ENCODE peak calls at places on chromosomes 12 and 14, in six cellular contexts. S is stimulated activated CD4-positive, alpha-beta T cell treated with anti-CD3 and anti-CD28 coated beads, Interleukin-4, amount 100 ng/mL, for 48 hours; P is HepG2; N is KG1; X is activated effector memory CD4-positive, alpha-beta T cell treated with Interleukin-2 at 50 U/mL for 16 hours; A is EH. U is an unnamed sample.
A peak's percentile ranks its signal among the peaks of the same experiment; 100 is the strongest.

GRCh38 chr14:21070083-21070609 is at the start of gene ARHGEF40:
- DNase-seq in S (no peak), P (no peak), N (no peak), X (no peak), A (peak; percentile 69), U (peak; percentile 47)

GRCh38 chr12:12919666-12920435 is 28.5 kb downstream of the GPRC5A start:
- DNase-seq in S (no peak), P (no peak), N (no peak), X (no peak), A (peak; percentile 25), U (no peak)

GRCh38 chr12:111757361-111758119 is 9.2 kb upstream of the ALDH2 start:
- DNase-seq in S (no peak), P (no peak), N (peak; percentile 47), X (no peak), A (peak; percentile 71), U (no peak)

GRCh38 chr12:116922194-116922897 is 11.6 kb downstream of the FBXW8 start:
- DNase-seq in S (no peak), P (no peak), N (no peak), X (no peak), A (no peak), U (no peak)

GRCh38 chr14:62736004-62736403 is 309.3 kb downstream of the KCNH5 start:
- DNase-seq in S (no peak), P (no peak), N (no peak), X (no peak), A (no peak), U (no peak)

GRCh38 chr14:105152794-105153241 is 15.8 kb downstream of the JAG2 start:
- DNase-seq in S (no peak), P (no peak), N (no peak), X (no peak), A (no peak), U (no peak)

GRCh38 chr12:29516431-29516875 is 19.0 kb upstream of the OVCH1 start:
- DNase-seq in S (no peak), P (no peak), N (no peak), X (no peak), A (peak; percentile 47), U (no peak)

GRCh38 chr14:83164016-83164415 is 1630.4 kb upstream of the SEL1L start:
- DNase-seq in S (no peak), P (no peak), N (no peak), X (no peak), A (peak; percentile 48), U (no peak)

GRCh38 chr14:64953310-64953654 is 10.7 kb upstream of the GPX2 start:
- DNase-seq in S (no peak), P (no peak), N (no peak), X (no peak), A (no peak), U (no peak)

GRCh38 chr12:4268549-4269181 is 4.9 kb upstream of the CCND2 start:
- DNase-seq in S (no peak), P (no peak), N (peak; percentile 27), X (peak; percentile 23), A (no peak), U (peak; percentile 76)

GRCh38 chr12:112684742-112685141 is 106.8 kb upstream of the RPH3A start:
- DNase-seq in S (no peak), P (peak; percentile 7), N (no peak), X (no peak), A (no peak), U (no peak)

GRCh38 chr12:38162708-38163441 is 153.7 kb upstream of the ALG10B start:
- DNase-seq in S (no peak), P (no peak), N (no peak), X (no peak), A (no peak), U (no peak)

GRCh38 chr12:111268738-111269572 is 99.9 kb downstream of the PHETA1 start:
- DNase-seq in S (no peak), P (no peak), N (peak; percentile 12), X (no peak), A (peak; percentile 5), U (peak; percentile 18)

GRCh38 chr14:76576047-76576741 is 185.1 kb upstream of the VASH1 start:
- DNase-seq in S (no peak), P (no peak), N (no peak), X (no peak), A (peak; percentile 18), U (no peak)

GRCh38 chr14:69342928-69343525 is 55.1 kb downstream of the ERH start:
- DNase-seq in S (no peak), P (no peak), N (no peak), X (no peak), A (no peak), U (no peak)

GRCh38 chr14:73759714-73760597 is 45.8 kb upstream of the PNMA1 start:
- DNase-seq in S (peak; percentile 98), P (peak; percentile 96), N (peak; percentile 88), X (peak; percentile 91), A (peak; percentile 99), U (peak; percentile 98)

GRCh38 chr12:60752589-60752988 is 1156.8 kb downstream of the SLC16A7 start:
- DNase-seq in S (no peak), P (no peak), N (no peak), X (no peak), A (no peak), U (no peak)

GRCh38 chr14:45426685-45427282 is 173.8 kb upstream of the MIS18BP1 start:
- DNase-seq in S (no peak), P (peak; percentile 49), N (peak; percentile 23), X (no peak), A (peak; percentile 51), U (peak; percentile 73)

GRCh38 chr12:51218607-51219161 is 822 bp upstream of the POU6F1 start:
- DNase-seq in S (no peak), P (peak; percentile 41), N (no peak), X (no peak), A (no peak), U (peak; percentile 64)

GRCh38 chr14:51305761-51306160 is 65.7 kb downstream of the TMX1 start:
- DNase-seq in S (no peak), P (no peak), N (no peak), X (no peak), A (peak; percentile 63), U (no peak)

GRCh38 chr12:82665142-82665923 is 21.4 kb upstream of the TMTC2 start:
- DNase-seq in S (no peak), P (no peak), N (no peak), X (no peak), A (no peak), U (no peak)

GRCh38 chr12:6627598-6627997 is 8.2 kb downstream of the LPAR5 start:
- DNase-seq in S (no peak), P (no peak), N (no peak), X (peak; percentile 32), A (no peak), U (peak; percentile 92)

GRCh38 chr14:100131181-100131580 is 28.3 kb downstream of the DEGS2 start:
- DNase-seq in S (no peak), P (peak; percentile 62), N (no peak), X (no peak), A (no peak), U (no peak)

GRCh38 chr12:109752117-109753053 is 38.8 kb downstream of the FAM222A start:
- DNase-seq in S (no peak), P (peak; percentile 37), N (no peak), X (no peak), A (no peak), U (no peak)

GRCh38 chr12:131421506-131422184 is 289.2 kb upstream of the SFSWAP start:
- DNase-seq in S (no peak), P (no peak), N (no peak), X (no peak), A (no peak), U (no peak)

GRCh38 chr14:95294834-95295599 is 24.7 kb downstream of the CLMN start:
- DNase-seq in S (no peak), P (peak; percentile 39), N (no peak), X (no peak), A (no peak), U (no peak)

GRCh38 chr14:101022916-101023435 is 119.5 kb upstream of the RTL1 start:
- DNase-seq in S (no peak), P (no peak), N (no peak), X (no peak), A (no peak), U (no peak)

GRCh38 chr12:50401383-50402155 is 884 bp downstream of the LARP4 start:
- DNase-seq in S (no peak), P (no peak), N (peak; percentile 49), X (no peak), A (peak; percentile 58), U (peak; percentile 40)

U was measured in NCI-H82.